ENCODE peak calls at places on chromosome 1, in six cellular contexts. Y, H, L, T, N and Q are unnamed samples.

GRCh38 chr1:44659566-44659965 is 14.7 kb downstream of the TMEM53 start:
- DNase-seq in Y (no peak), H (no peak), L (no peak), T (no peak), N (no peak), Q (no peak)

GRCh38 chr1:245762396-245762910 is 607.7 kb downstream of the KIF26B start:
- DNase-seq in Y (no peak), H (no peak), L (no peak), T (no peak), N (no peak), Q (no peak)

GRCh38 chr1:37817481-37817880 is 9.5 kb upstream of the YRDC start:
- DNase-seq in Y (no peak), H (peak), L (peak), T (no peak), N (no peak), Q (no peak)

GRCh38 chr1:66850989-66851388 is 49.9 kb upstream of the INSL5 start:
- DNase-seq in Y (no peak), H (no peak), L (no peak), T (no peak), N (no peak), Q (no peak)

GRCh38 chr1:10555635-10556429 is 81.1 kb downstream of the PEX14 start:
- DNase-seq in Y (no peak), H (no peak), L (no peak), T (no peak), N (no peak), Q (peak)

GRCh38 chr1:248851390-248851789 is 7.5 kb downstream of the ZNF692 start:
- DNase-seq in Y (no peak), H (no peak), L (peak), T (no peak), N (no peak), Q (no peak)

GRCh38 chr1:183694035-183694434 is 40.9 kb upstream of the APOBEC4 start:
- DNase-seq in Y (no peak), H (peak), L (no peak), T (peak), N (no peak), Q (no peak)

GRCh38 chr1:168110896-168111545 is 25.7 kb downstream of the GPR161 start:
- DNase-seq in Y (no peak), H (no peak), L (no peak), T (no peak), N (no peak), Q (no peak)

GRCh38 chr1:203669739-203670138 is 43.1 kb downstream of the ATP2B4 start:
- DNase-seq in Y (peak), H (no peak), L (no peak), T (no peak), N (no peak), Q (no peak)

GRCh38 chr1:117638759-117639158 is 32.9 kb downstream of the TENT5C start:
- DNase-seq in Y (no peak), H (no peak), L (peak), T (no peak), N (no peak), Q (no peak)

GRCh38 chr1:16183157-16183556 is 27.3 kb upstream of the EPHA2 start:
- DNase-seq in Y (peak), H (no peak), L (no peak), T (no peak), N (no peak), Q (no peak)